ENCODE peak calls at places on chromosome 15, in ten cellular contexts. One of them, this sample, is unnamed. For H3K4me1 and H3K9me3, the result is how much of the 10 kb centered on the place peaks cover.

GRCh38 chr15:63203451-63204090 is 14.2 kb downstream of the RAB8B start:
- DNase-seq in fibroblast of lung: no peak
- DNase-seq in thoracic aorta: no peak
- DNase-seq in CD8-positive, alpha-beta T cell: peak
- DNase-seq in transverse colon: no peak
- DNase-seq in mucosa of descending colon: no peak
- DNase-seq in heart left ventricle: no peak
- DNase-seq in adipocyte: no peak
- DNase-seq in SJCRH30: no peak
- DNase-seq in spleen: no peak
- DNase-seq in this sample: no peak

GRCh38 chr15:39084683-39085530 is 496.0 kb upstream of the THBS1 start:
- DNase-seq in heart left ventricle: peak
- DNase-seq in adipocyte: peak
- DNase-seq in fibroblast of lung: peak
- DNase-seq in mucosa of descending colon: peak
- DNase-seq in SJCRH30: no peak
- DNase-seq in thoracic aorta: no peak
- DNase-seq in transverse colon: peak
- DNase-seq in CD8-positive, alpha-beta T cell: no peak
- DNase-seq in spleen: no peak
- DNase-seq in this sample: peak

GRCh38 chr15:65962187-65962586 is 92.9 kb downstream of the RAB11A start:
- DNase-seq in transverse colon: no peak
- DNase-seq in heart left ventricle: no peak
- DNase-seq in thoracic aorta: no peak
- DNase-seq in mucosa of descending colon: no peak
- DNase-seq in SJCRH30: no peak
- DNase-seq in CD8-positive, alpha-beta T cell: no peak
- DNase-seq in fibroblast of lung: no peak
- DNase-seq in spleen: peak
- DNase-seq in adipocyte: peak
- DNase-seq in this sample: no peak

GRCh38 chr15:67033521-67033920 is 31.9 kb upstream of the SMAD3 start:
- DNase-seq in CD8-positive, alpha-beta T cell: no peak
- DNase-seq in adipocyte: no peak
- DNase-seq in mucosa of descending colon: peak
- DNase-seq in heart left ventricle: peak
- DNase-seq in transverse colon: peak
- DNase-seq in fibroblast of lung: no peak
- DNase-seq in SJCRH30: no peak
- DNase-seq in spleen: peak
- DNase-seq in thoracic aorta: no peak
- DNase-seq in this sample: no peak

GRCh38 chr15:45409596-45409995 is 31.3 kb upstream of the GATM start:
- DNase-seq in mucosa of descending colon: no peak
- DNase-seq in adipocyte: no peak
- DNase-seq in fibroblast of lung: no peak
- DNase-seq in spleen: no peak
- DNase-seq in CD8-positive, alpha-beta T cell: no peak
- DNase-seq in thoracic aorta: no peak
- DNase-seq in heart left ventricle: no peak
- DNase-seq in SJCRH30: no peak
- DNase-seq in transverse colon: no peak
- DNase-seq in this sample: no peak

GRCh38 chr15:38058596-38059075 is 124.2 kb downstream of the TMCO5A start:
- DNase-seq in transverse colon: no peak
- DNase-seq in heart left ventricle: no peak
- DNase-seq in CD8-positive, alpha-beta T cell: no peak
- DNase-seq in fibroblast of lung: no peak
- DNase-seq in SJCRH30: no peak
- DNase-seq in spleen: no peak
- DNase-seq in mucosa of descending colon: no peak
- DNase-seq in thoracic aorta: no peak
- DNase-seq in adipocyte: no peak
- DNase-seq in this sample: no peak

GRCh38 chr15:81235781-81236507 is 39.3 kb downstream of the IL16 start:
- DNase-seq in fibroblast of lung: peak
- DNase-seq in transverse colon: no peak
- DNase-seq in mucosa of descending colon: no peak
- DNase-seq in CD8-positive, alpha-beta T cell: no peak
- DNase-seq in heart left ventricle: peak
- DNase-seq in adipocyte: peak
- DNase-seq in spleen: no peak
- DNase-seq in SJCRH30: peak
- DNase-seq in thoracic aorta: no peak
- DNase-seq in this sample: peak

GRCh38 chr15:82298520-82298919 is 35.9 kb downstream of the SAXO2 start:
- DNase-seq in SJCRH30: no peak
- DNase-seq in adipocyte: no peak
- DNase-seq in fibroblast of lung: no peak
- DNase-seq in transverse colon: peak
- DNase-seq in thoracic aorta: no peak
- DNase-seq in mucosa of descending colon: peak
- DNase-seq in heart left ventricle: no peak
- DNase-seq in spleen: peak
- DNase-seq in CD8-positive, alpha-beta T cell: peak
- DNase-seq in this sample: no peak

GRCh38 chr15:78070049-78070698 is 7.3 kb downstream of the TBC1D2B start:
- DNase-seq in heart left ventricle: no peak
- DNase-seq in adipocyte: no peak
- DNase-seq in transverse colon: peak
- DNase-seq in spleen: peak
- DNase-seq in fibroblast of lung: no peak
- DNase-seq in SJCRH30: no peak
- DNase-seq in thoracic aorta: no peak
- DNase-seq in mucosa of descending colon: no peak
- DNase-seq in CD8-positive, alpha-beta T cell: no peak
- DNase-seq in this sample: no peak

GRCh38 chr15:97483232-97483631 is 477.3 kb upstream of the ARRDC4 start:
- DNase-seq in fibroblast of lung: no peak
- DNase-seq in transverse colon: no peak
- DNase-seq in mucosa of descending colon: no peak
- DNase-seq in heart left ventricle: no peak
- DNase-seq in spleen: no peak
- DNase-seq in CD8-positive, alpha-beta T cell: no peak
- DNase-seq in thoracic aorta: no peak
- DNase-seq in adipocyte: no peak
- DNase-seq in SJCRH30: no peak
- DNase-seq in this sample: no peak

GRCh38 chr15:61682891-61683500 is 377.3 kb downstream of the VPS13C start:
- DNase-seq in thoracic aorta: no peak
- DNase-seq in heart left ventricle: no peak
- DNase-seq in SJCRH30: no peak
- DNase-seq in CD8-positive, alpha-beta T cell: no peak
- DNase-seq in transverse colon: no peak
- DNase-seq in fibroblast of lung: no peak
- DNase-seq in adipocyte: no peak
- DNase-seq in spleen: no peak
- DNase-seq in mucosa of descending colon: no peak
- DNase-seq in this sample: no peak

GRCh38 chr15:91515188-91515754 is 338.2 kb upstream of the SLCO3A1 start:
- DNase-seq in spleen: no peak
- DNase-seq in mucosa of descending colon: no peak
- DNase-seq in heart left ventricle: peak
- DNase-seq in fibroblast of lung: peak
- DNase-seq in SJCRH30: no peak
- DNase-seq in thoracic aorta: no peak
- DNase-seq in adipocyte: peak
- DNase-seq in CD8-positive, alpha-beta T cell: no peak
- DNase-seq in transverse colon: no peak
- DNase-seq in this sample: peak

GRCh38 chr15:58686286-58686685 is 63.2 kb downstream of the ADAM10 start:
- DNase-seq in adipocyte: no peak
- DNase-seq in heart left ventricle: no peak
- DNase-seq in CD8-positive, alpha-beta T cell: no peak
- DNase-seq in SJCRH30: no peak
- DNase-seq in spleen: no peak
- DNase-seq in mucosa of descending colon: no peak
- DNase-seq in thoracic aorta: no peak
- DNase-seq in transverse colon: no peak
- DNase-seq in fibroblast of lung: no peak
- DNase-seq in this sample: no peak

GRCh38 chr15:71518661-71519060 is 291.7 kb upstream of the NR2E3 start:
- DNase-seq in adipocyte: no peak
- DNase-seq in SJCRH30: no peak
- DNase-seq in transverse colon: no peak
- DNase-seq in fibroblast of lung: no peak
- DNase-seq in CD8-positive, alpha-beta T cell: no peak
- DNase-seq in thoracic aorta: no peak
- DNase-seq in spleen: no peak
- DNase-seq in heart left ventricle: no peak
- DNase-seq in mucosa of descending colon: no peak
- DNase-seq in this sample: no peak

GRCh38 chr15:74228723-74229081 is 7.4 kb upstream of the CCDC33 start:
- DNase-seq in spleen: no peak
- DNase-seq in heart left ventricle: no peak
- DNase-seq in SJCRH30: peak
- DNase-seq in fibroblast of lung: peak
- DNase-seq in adipocyte: no peak
- DNase-seq in thoracic aorta: no peak
- DNase-seq in transverse colon: no peak
- DNase-seq in CD8-positive, alpha-beta T cell: no peak
- DNase-seq in mucosa of descending colon: no peak
- DNase-seq in this sample: no peak

GRCh38 chr15:25171111-25171811 is 216.5 kb downstream of the SNRPN start:
- DNase-seq in thoracic aorta: no peak
- DNase-seq in fibroblast of lung: no peak
- DNase-seq in spleen: peak
- DNase-seq in mucosa of descending colon: peak
- DNase-seq in adipocyte: no peak
- DNase-seq in transverse colon: no peak
- DNase-seq in heart left ventricle: peak
- DNase-seq in SJCRH30: peak
- DNase-seq in CD8-positive, alpha-beta T cell: no peak
- DNase-seq in this sample: no peak

GRCh38 chr15:90300988-90301715 is 35.7 kb downstream of the NGRN start:
- DNase-seq in fibroblast of lung: peak
- DNase-seq in heart left ventricle: peak
- DNase-seq in CD8-positive, alpha-beta T cell: peak
- DNase-seq in spleen: peak
- DNase-seq in adipocyte: peak
- DNase-seq in SJCRH30: peak
- DNase-seq in mucosa of descending colon: peak
- DNase-seq in transverse colon: peak
- DNase-seq in thoracic aorta: no peak
- DNase-seq in this sample: peak

GRCh38 chr15:59611277-59612260 is at the start of gene GCNT3:
- DNase-seq in adipocyte: peak
- DNase-seq in CD8-positive, alpha-beta T cell: no peak
- DNase-seq in heart left ventricle: no peak
- DNase-seq in spleen: no peak
- DNase-seq in mucosa of descending colon: no peak
- DNase-seq in thoracic aorta: no peak
- DNase-seq in transverse colon: peak
- DNase-seq in fibroblast of lung: peak
- DNase-seq in SJCRH30: no peak
- DNase-seq in this sample: no peak

GRCh38 chr15:65374334-65374733 is 3.5 kb downstream of the IGDCC3 start:
- DNase-seq in SJCRH30: no peak
- DNase-seq in heart left ventricle: no peak
- DNase-seq in transverse colon: no peak
- DNase-seq in spleen: no peak
- DNase-seq in CD8-positive, alpha-beta T cell: no peak
- DNase-seq in fibroblast of lung: no peak
- DNase-seq in thoracic aorta: no peak
- DNase-seq in mucosa of descending colon: no peak
- DNase-seq in adipocyte: no peak
- DNase-seq in this sample: no peak

GRCh38 chr15:47744973-47745372 is 27.7 kb downstream of the SEMA6D start:
- DNase-seq in mucosa of descending colon: no peak
- DNase-seq in adipocyte: no peak
- DNase-seq in fibroblast of lung: no peak
- DNase-seq in transverse colon: no peak
- DNase-seq in heart left ventricle: no peak
- DNase-seq in SJCRH30: no peak
- DNase-seq in CD8-positive, alpha-beta T cell: no peak
- DNase-seq in spleen: no peak
- DNase-seq in thoracic aorta: no peak
- DNase-seq in this sample: no peak
- H3K4me1 ChIP-seq in mucosa of descending colon: under half
- H3K4me1 ChIP-seq in adipocyte: under half
- H3K4me1 ChIP-seq in fibroblast of lung: under half
- H3K4me1 ChIP-seq in transverse colon: under half
- H3K4me1 ChIP-seq in heart left ventricle: under half
- H3K4me1 ChIP-seq in SJCRH30: under half
- H3K4me1 ChIP-seq in CD8-positive, alpha-beta T cell: under half
- H3K4me1 ChIP-seq in spleen: under half
- H3K4me1 ChIP-seq in thoracic aorta: under half
- H3K4me1 ChIP-seq in this sample: under half

DNA sequence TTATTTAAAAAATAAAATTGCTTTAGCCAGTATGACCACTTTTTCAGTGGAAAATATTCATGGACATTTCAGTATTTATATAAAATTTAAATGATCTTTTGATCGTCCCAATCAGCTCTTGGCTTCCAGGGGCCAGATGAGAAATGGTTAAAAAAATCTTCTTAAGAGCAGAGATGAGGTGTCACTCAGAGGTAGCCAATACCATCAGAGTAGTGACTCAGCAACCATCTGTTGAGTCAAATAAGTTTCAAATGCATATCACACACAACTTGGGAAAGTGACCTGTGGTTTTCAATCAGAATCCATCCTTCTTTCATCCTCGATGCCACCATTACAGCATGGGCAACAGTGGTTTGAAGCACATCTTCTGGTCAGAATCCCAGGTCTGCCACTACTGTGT is 958.8 kb upstream of the NR2F2 start:
- DNase-seq in thoracic aorta: no peak
- DNase-seq in mucosa of descending colon: no peak
- DNase-seq in SJCRH30: no peak
- DNase-seq in CD8-positive, alpha-beta T cell: no peak
- DNase-seq in fibroblast of lung: peak
- DNase-seq in transverse colon: no peak
- DNase-seq in adipocyte: no peak
- DNase-seq in heart left ventricle: no peak
- DNase-seq in spleen: no peak
- DNase-seq in this sample: no peak
- H3K9me3 ChIP-seq in thoracic aorta: under half
- H3K9me3 ChIP-seq in mucosa of descending colon: under half
- H3K9me3 ChIP-seq in SJCRH30: under half
- H3K9me3 ChIP-seq in CD8-positive, alpha-beta T cell: under half
- H3K9me3 ChIP-seq in fibroblast of lung: under half
- H3K9me3 ChIP-seq in transverse colon: under half
- H3K9me3 ChIP-seq in adipocyte: under half
- H3K9me3 ChIP-seq in heart left ventricle: under half
- H3K9me3 ChIP-seq in spleen: under half
- H3K9me3 ChIP-seq in this sample: under half

GRCh38 chr15:56608993-56609392 is 124.3 kb downstream of the ZNF280D start:
- DNase-seq in transverse colon: no peak
- DNase-seq in fibroblast of lung: no peak
- DNase-seq in CD8-positive, alpha-beta T cell: no peak
- DNase-seq in adipocyte: no peak
- DNase-seq in mucosa of descending colon: no peak
- DNase-seq in spleen: no peak
- DNase-seq in heart left ventricle: no peak
- DNase-seq in thoracic aorta: no peak
- DNase-seq in SJCRH30: no peak
- DNase-seq in this sample: no peak
- H3K4me1 ChIP-seq in transverse colon: under half
- H3K4me1 ChIP-seq in fibroblast of lung: under half
- H3K4me1 ChIP-seq in CD8-positive, alpha-beta T cell: under half
- H3K4me1 ChIP-seq in adipocyte: under half
- H3K4me1 ChIP-seq in mucosa of descending colon: under half
- H3K4me1 ChIP-seq in spleen: under half
- H3K4me1 ChIP-seq in heart left ventricle: under half
- H3K4me1 ChIP-seq in thoracic aorta: under half
- H3K4me1 ChIP-seq in SJCRH30: under half
- H3K4me1 ChIP-seq in this sample: under half

GRCh38 chr15:79916424-79916823 is 19.6 kb upstream of the MTHFS start:
- DNase-seq in fibroblast of lung: peak
- DNase-seq in heart left ventricle: no peak
- DNase-seq in SJCRH30: no peak
- DNase-seq in CD8-positive, alpha-beta T cell: no peak
- DNase-seq in spleen: no peak
- DNase-seq in adipocyte: no peak
- DNase-seq in mucosa of descending colon: no peak
- DNase-seq in transverse colon: no peak
- DNase-seq in thoracic aorta: no peak
- DNase-seq in this sample: no peak
- H3K9me3 ChIP-seq in fibroblast of lung: under half
- H3K9me3 ChIP-seq in heart left ventricle: half or more
- H3K9me3 ChIP-seq in SJCRH30: under half
- H3K9me3 ChIP-seq in CD8-positive, alpha-beta T cell: under half
- H3K9me3 ChIP-seq in spleen: half or more
- H3K9me3 ChIP-seq in adipocyte: half or more
- H3K9me3 ChIP-seq in mucosa of descending colon: half or more
- H3K9me3 ChIP-seq in transverse colon: half or more
- H3K9me3 ChIP-seq in thoracic aorta: half or more
- H3K9me3 ChIP-seq in this sample: under half